ENCODE peak calls at places on chromosomes 4 and X, in six cellular contexts. S, L, J, O, D and H are unnamed samples.
A peak's percentile ranks its signal among the peaks of the same experiment; 100 is the strongest.

GRCh38 chr4:128385683-128386304 is 98.2 kb upstream of the PGRMC2 start:
- DNase-seq in S (no peak), L (no peak), J (no peak), O (no peak), D (no peak), H (no peak)

GRCh38 chrX:119045884-119046283 is 26.9 kb upstream of the CT47C1 start:
- DNase-seq in S (no peak), L (no peak), J (no peak), O (no peak), D (no peak), H (no peak)

GRCh38 chrX:33307954-33308353 is 96.6 kb upstream of the DMD start:
- DNase-seq in S (no peak), L (no peak), J (no peak), O (no peak), D (no peak), H (no peak)

GRCh38 chrX:20372533-20372932 is 105.8 kb upstream of the RPS6KA3 start:
- DNase-seq in S (peak; percentile 15), L (no peak), J (no peak), O (no peak), D (no peak), H (no peak)

GRCh38 chr4:56424697-56425514 is 10.5 kb downstream of the PPAT start:
- DNase-seq in S (peak; percentile 12), L (peak; percentile 35), J (no peak), O (peak; percentile 38), D (peak; percentile 58), H (no peak)

GRCh38 chr4:113116414-113117345 is 67.2 kb downstream of the ANK2 start:
- DNase-seq in S (peak; percentile 9), L (no peak), J (no peak), O (no peak), D (no peak), H (no peak)

GRCh38 chrX:154382483-154383069 is 3.5 kb downstream of the EMD start:
- DNase-seq in S (no peak), L (no peak), J (no peak), O (peak; percentile 48), D (no peak), H (no peak)

GRCh38 chr4:58553031-58553430 is 1442.8 kb upstream of the IGFBP7 start:
- DNase-seq in S (no peak), L (no peak), J (no peak), O (no peak), D (no peak), H (no peak)

GRCh38 chr4:181418491-181418890 is 824.7 kb upstream of the TENM3 start:
- DNase-seq in S (no peak), L (no peak), J (no peak), O (no peak), D (no peak), H (no peak)

GRCh38 chr4:112082954-112083586 is 62.2 kb upstream of the FAM241A start:
- DNase-seq in S (peak; percentile 80), L (no peak), J (no peak), O (no peak), D (no peak), H (no peak)

GRCh38 chrX:20527458-20528099 is 260.9 kb upstream of the RPS6KA3 start:
- DNase-seq in S (no peak), L (no peak), J (no peak), O (peak; percentile 22), D (peak; percentile 30), H (peak; percentile 18)

GRCh38 chr4:150683775-150684350 is 101.9 kb downstream of the MAB21L2 start:
- DNase-seq in S (no peak), L (no peak), J (no peak), O (no peak), D (no peak), H (no peak)

GRCh38 chr4:65028592-65028991 is 619.3 kb upstream of the TECRL start:
- DNase-seq in S (no peak), L (no peak), J (no peak), O (no peak), D (no peak), H (no peak)

GRCh38 chr4:101259876-101260275 is 87.5 kb downstream of the PPP3CA start:
- DNase-seq in S (no peak), L (no peak), J (no peak), O (no peak), D (no peak), H (no peak)

GRCh38 chr4:112523008-112523440 is 7.0 kb upstream of the NEUROG2 start:
- DNase-seq in S (no peak), L (peak; percentile 76), J (no peak), O (no peak), D (peak; percentile 69), H (no peak)

GRCh38 chrX:69876221-69876620 is 173.5 kb downstream of the AWAT2 start:
- DNase-seq in S (no peak), L (no peak), J (no peak), O (no peak), D (no peak), H (no peak)

GRCh38 chrX:10121787-10122186 is 35.0 kb upstream of the CLCN4 start:
- DNase-seq in S (no peak), L (no peak), J (no peak), O (no peak), D (peak; percentile 74), H (no peak)